ENCODE peak calls at places on chromosome 22, in seven cellular contexts. One of them, this sample, is unnamed.
A peak's percentile ranks its signal among the peaks of the same experiment; 100 is the strongest.

GRCh38 chr22:38843201-38843715 is 570 bp downstream of the NPTXR start:
- DNase-seq in keratinocyte: no peak
- DNase-seq in mucosa of descending colon: peak; percentile 49
- DNase-seq in A549: peak; percentile 68
- DNase-seq in psoas muscle: peak; percentile 71
- DNase-seq in lower lobe of right lung: peak; percentile 59
- DNase-seq in colonic mucosa: no peak
- DNase-seq in this sample: no peak

GRCh38 chr22:48104102-48104738 is 1341.8 kb downstream of the TBC1D22A start:
- DNase-seq in keratinocyte: no peak
- DNase-seq in mucosa of descending colon: no peak
- DNase-seq in A549: no peak
- DNase-seq in psoas muscle: no peak
- DNase-seq in lower lobe of right lung: no peak
- DNase-seq in colonic mucosa: no peak
- DNase-seq in this sample: peak; percentile 53

GRCh38 chr22:35498446-35498845 is 42.2 kb upstream of the RASD2 start:
- DNase-seq in keratinocyte: no peak
- DNase-seq in mucosa of descending colon: no peak
- DNase-seq in A549: no peak
- DNase-seq in psoas muscle: no peak
- DNase-seq in lower lobe of right lung: no peak
- DNase-seq in colonic mucosa: no peak
- DNase-seq in this sample: no peak

GRCh38 chr22:48663297-48663696 is 1164.4 kb downstream of the BRD1 start:
- DNase-seq in keratinocyte: no peak
- DNase-seq in mucosa of descending colon: no peak
- DNase-seq in A549: peak; percentile 54
- DNase-seq in psoas muscle: peak; percentile 38
- DNase-seq in lower lobe of right lung: no peak
- DNase-seq in colonic mucosa: no peak
- DNase-seq in this sample: no peak

GRCh38 chr22:28243539-28243938 is 324.5 kb upstream of the PITPNB start:
- DNase-seq in keratinocyte: no peak
- DNase-seq in mucosa of descending colon: no peak
- DNase-seq in A549: no peak
- DNase-seq in psoas muscle: no peak
- DNase-seq in lower lobe of right lung: no peak
- DNase-seq in colonic mucosa: no peak
- DNase-seq in this sample: no peak

GRCh38 chr22:21835378-21835777 is 32.1 kb downstream of the MAPK1 start:
- DNase-seq in keratinocyte: no peak
- DNase-seq in mucosa of descending colon: no peak
- DNase-seq in A549: no peak
- DNase-seq in psoas muscle: no peak
- DNase-seq in lower lobe of right lung: no peak
- DNase-seq in colonic mucosa: no peak
- DNase-seq in this sample: no peak

GRCh38 chr22:32830957-32831356 is 29.5 kb downstream of the TIMP3 start:
- DNase-seq in keratinocyte: no peak
- DNase-seq in mucosa of descending colon: no peak
- DNase-seq in A549: no peak
- DNase-seq in psoas muscle: no peak
- DNase-seq in lower lobe of right lung: no peak
- DNase-seq in colonic mucosa: no peak
- DNase-seq in this sample: no peak

GRCh38 chr22:29030618-29031235 is 30.9 kb downstream of the C22orf31 start:
- DNase-seq in keratinocyte: no peak
- DNase-seq in mucosa of descending colon: peak; percentile 85
- DNase-seq in A549: peak; percentile 82
- DNase-seq in psoas muscle: peak; percentile 83
- DNase-seq in lower lobe of right lung: peak; percentile 83
- DNase-seq in colonic mucosa: peak; percentile 90
- DNase-seq in this sample: no peak

GRCh38 chr22:48185656-48186055 is 1423.2 kb downstream of the TBC1D22A start:
- DNase-seq in keratinocyte: no peak
- DNase-seq in mucosa of descending colon: no peak
- DNase-seq in A549: no peak
- DNase-seq in psoas muscle: no peak
- DNase-seq in lower lobe of right lung: no peak
- DNase-seq in colonic mucosa: no peak
- DNase-seq in this sample: peak; percentile 24

GRCh38 chr22:44554411-44554810 is 56.4 kb upstream of the RTL6 start:
- DNase-seq in keratinocyte: no peak
- DNase-seq in mucosa of descending colon: no peak
- DNase-seq in A549: no peak
- DNase-seq in psoas muscle: no peak
- DNase-seq in lower lobe of right lung: no peak
- DNase-seq in colonic mucosa: no peak
- DNase-seq in this sample: no peak

GRCh38 chr22:17786435-17787158 is 12.3 kb upstream of the BID start:
- DNase-seq in keratinocyte: no peak
- DNase-seq in mucosa of descending colon: peak; percentile 72
- DNase-seq in A549: no peak
- DNase-seq in psoas muscle: peak; percentile 91
- DNase-seq in lower lobe of right lung: peak; percentile 54
- DNase-seq in colonic mucosa: no peak
- DNase-seq in this sample: no peak

GRCh38 chr22:31926969-31927368 is 17.4 kb upstream of the YWHAH start:
- DNase-seq in keratinocyte: no peak
- DNase-seq in mucosa of descending colon: no peak
- DNase-seq in A549: no peak
- DNase-seq in psoas muscle: no peak
- DNase-seq in lower lobe of right lung: no peak
- DNase-seq in colonic mucosa: no peak
- DNase-seq in this sample: no peak

GRCh38 chr22:42376721-42377177 is 55.5 kb downstream of the NFAM1 start:
- DNase-seq in keratinocyte: no peak
- DNase-seq in mucosa of descending colon: peak; percentile 64
- DNase-seq in A549: no peak
- DNase-seq in psoas muscle: peak; percentile 86
- DNase-seq in lower lobe of right lung: peak; percentile 73
- DNase-seq in colonic mucosa: peak; percentile 70
- DNase-seq in this sample: no peak

GRCh38 chr22:21998595-21999247 is 16.1 kb upstream of the TOP3B start:
- DNase-seq in keratinocyte: no peak
- DNase-seq in mucosa of descending colon: no peak
- DNase-seq in A549: no peak
- DNase-seq in psoas muscle: no peak
- DNase-seq in lower lobe of right lung: no peak
- DNase-seq in colonic mucosa: no peak
- DNase-seq in this sample: no peak

GRCh38 chr22:36725366-36726006 is 21.9 kb upstream of the CACNG2 start:
- DNase-seq in keratinocyte: no peak
- DNase-seq in mucosa of descending colon: no peak
- DNase-seq in A549: no peak
- DNase-seq in psoas muscle: no peak
- DNase-seq in lower lobe of right lung: no peak
- DNase-seq in colonic mucosa: no peak
- DNase-seq in this sample: peak; percentile 31

GRCh38 chr22:39416319-39416718 is 16.7 kb downstream of the TAB1 start:
- DNase-seq in keratinocyte: no peak
- DNase-seq in mucosa of descending colon: no peak
- DNase-seq in A549: no peak
- DNase-seq in psoas muscle: no peak
- DNase-seq in lower lobe of right lung: no peak
- DNase-seq in colonic mucosa: no peak
- DNase-seq in this sample: no peak

GRCh38 chr22:40491990-40492631 is 121.7 kb downstream of the SGSM3 start:
- DNase-seq in keratinocyte: no peak
- DNase-seq in mucosa of descending colon: no peak
- DNase-seq in A549: no peak
- DNase-seq in psoas muscle: no peak
- DNase-seq in lower lobe of right lung: no peak
- DNase-seq in colonic mucosa: no peak
- DNase-seq in this sample: no peak

GRCh38 chr22:17575681-17576080 is 12.4 kb downstream of the SLC25A18 start:
- DNase-seq in keratinocyte: no peak
- DNase-seq in mucosa of descending colon: no peak
- DNase-seq in A549: no peak
- DNase-seq in psoas muscle: no peak
- DNase-seq in lower lobe of right lung: no peak
- DNase-seq in colonic mucosa: no peak
- DNase-seq in this sample: no peak

GRCh38 chr22:29994027-29994715 is 86.1 kb upstream of the HORMAD2 start:
- DNase-seq in keratinocyte: no peak
- DNase-seq in mucosa of descending colon: no peak
- DNase-seq in A549: peak; percentile 65
- DNase-seq in psoas muscle: no peak
- DNase-seq in lower lobe of right lung: no peak
- DNase-seq in colonic mucosa: no peak
- DNase-seq in this sample: no peak

GRCh38 chr22:36160499-36160942 is at the start of gene APOL3:
- DNase-seq in keratinocyte: no peak
- DNase-seq in mucosa of descending colon: peak; percentile 70
- DNase-seq in A549: no peak
- DNase-seq in psoas muscle: peak; percentile 86
- DNase-seq in lower lobe of right lung: peak; percentile 77
- DNase-seq in colonic mucosa: peak; percentile 82
- DNase-seq in this sample: peak; percentile 85

GRCh38 chr22:27317961-27318360 is 483.6 kb downstream of the MN1 start:
- DNase-seq in keratinocyte: no peak
- DNase-seq in mucosa of descending colon: peak; percentile 67
- DNase-seq in A549: no peak
- DNase-seq in psoas muscle: no peak
- DNase-seq in lower lobe of right lung: no peak
- DNase-seq in colonic mucosa: peak; percentile 61
- DNase-seq in this sample: no peak

GRCh38 chr22:45742866-45743450 is 71.3 kb downstream of the ATXN10 start:
- DNase-seq in keratinocyte: no peak
- DNase-seq in mucosa of descending colon: no peak
- DNase-seq in A549: peak; percentile 73
- DNase-seq in psoas muscle: peak; percentile 67
- DNase-seq in lower lobe of right lung: peak; percentile 78
- DNase-seq in colonic mucosa: no peak
- DNase-seq in this sample: no peak

GRCh38 chr22:45743687-45744086 is 72.1 kb downstream of the ATXN10 start:
- DNase-seq in keratinocyte: no peak
- DNase-seq in mucosa of descending colon: no peak
- DNase-seq in A549: no peak
- DNase-seq in psoas muscle: no peak
- DNase-seq in lower lobe of right lung: no peak
- DNase-seq in colonic mucosa: no peak
- DNase-seq in this sample: no peak

GRCh38 chr22:45735273-45735672 is 63.6 kb downstream of the ATXN10 start:
- DNase-seq in keratinocyte: no peak
- DNase-seq in mucosa of descending colon: no peak
- DNase-seq in A549: no peak
- DNase-seq in psoas muscle: no peak
- DNase-seq in lower lobe of right lung: no peak
- DNase-seq in colonic mucosa: no peak
- DNase-seq in this sample: no peak

GRCh38 chr22:45740236-45740635 is 68.6 kb downstream of the ATXN10 start:
- DNase-seq in keratinocyte: no peak
- DNase-seq in mucosa of descending colon: no peak
- DNase-seq in A549: no peak
- DNase-seq in psoas muscle: no peak
- DNase-seq in lower lobe of right lung: no peak
- DNase-seq in colonic mucosa: no peak
- DNase-seq in this sample: no peak

GRCh38 chr22:45738206-45738605 is 66.6 kb downstream of the ATXN10 start:
- DNase-seq in keratinocyte: no peak
- DNase-seq in mucosa of descending colon: no peak
- DNase-seq in A549: no peak
- DNase-seq in psoas muscle: no peak
- DNase-seq in lower lobe of right lung: no peak
- DNase-seq in colonic mucosa: no peak
- DNase-seq in this sample: no peak
- H3K4me3 ChIP-seq in keratinocyte: no peak overlapping the region
- H3K4me3 ChIP-seq in mucosa of descending colon: no peak overlapping the region
- H3K4me3 ChIP-seq in A549: no peak overlapping the region
- H3K4me3 ChIP-seq in psoas muscle: no peak overlapping the region
- H3K4me3 ChIP-seq in lower lobe of right lung: no peak overlapping the region
- H3K4me3 ChIP-seq in colonic mucosa: no peak overlapping the region
- H3K4me3 ChIP-seq in this sample: no peak overlapping the region

GRCh38 chr22:49936018-49936972 is 17.9 kb downstream of the CRELD2 start:
- DNase-seq in keratinocyte: no peak
- DNase-seq in mucosa of descending colon: peak; percentile 93
- DNase-seq in A549: peak; percentile 86
- DNase-seq in psoas muscle: peak; percentile 97
- DNase-seq in lower lobe of right lung: peak; percentile 97
- DNase-seq in colonic mucosa: peak; percentile 91
- DNase-seq in this sample: peak; percentile 93
- TF ChIP-seq CTCF in keratinocyte: no peak
- TF ChIP-seq CTCF in mucosa of descending colon: no peak
- TF ChIP-seq CTCF in A549: no peak
- TF ChIP-seq CTCF in psoas muscle: no peak
- TF ChIP-seq CTCF in lower lobe of right lung: no peak
- TF ChIP-seq CTCF in colonic mucosa: no peak
- TF ChIP-seq CTCF in this sample: no peak

GRCh38 chr22:37801946-37802309 is 5.8 kb upstream of the GCAT start:
- DNase-seq in keratinocyte: no peak
- DNase-seq in mucosa of descending colon: no peak
- DNase-seq in A549: peak; percentile 31
- DNase-seq in psoas muscle: no peak
- DNase-seq in lower lobe of right lung: no peak
- DNase-seq in colonic mucosa: peak; percentile 52
- DNase-seq in this sample: no peak
- H3K4me3 ChIP-seq in keratinocyte: peak overlapping the region; percentile 49
- H3K4me3 ChIP-seq in mucosa of descending colon: peak overlapping the region; percentile 34
- H3K4me3 ChIP-seq in A549: peak overlapping the region; percentile 64
- H3K4me3 ChIP-seq in psoas muscle: peak overlapping the region; percentile 75
- H3K4me3 ChIP-seq in lower lobe of right lung: peak overlapping the region; percentile 73
- H3K4me3 ChIP-seq in colonic mucosa: peak overlapping the region; percentile 48
- H3K4me3 ChIP-seq in this sample: peak overlapping the region; percentile 91

GRCh38 chr22:23494593-23495266 is 85.4 kb downstream of the IGLL1 start:
- DNase-seq in keratinocyte: no peak
- DNase-seq in mucosa of descending colon: no peak
- DNase-seq in A549: no peak
- DNase-seq in psoas muscle: no peak
- DNase-seq in lower lobe of right lung: no peak
- DNase-seq in colonic mucosa: no peak
- DNase-seq in this sample: no peak
- TF ChIP-seq CTCF in keratinocyte: no peak
- TF ChIP-seq CTCF in mucosa of descending colon: no peak
- TF ChIP-seq CTCF in A549: no peak
- TF ChIP-seq CTCF in psoas muscle: no peak
- TF ChIP-seq CTCF in lower lobe of right lung: no peak
- TF ChIP-seq CTCF in colonic mucosa: no peak
- TF ChIP-seq CTCF in this sample: no peak

GRCh38 chr22:45903355-45904149 is 73.4 kb downstream of the WNT7B start:
- DNase-seq in keratinocyte: no peak
- DNase-seq in mucosa of descending colon: no peak
- DNase-seq in A549: no peak
- DNase-seq in psoas muscle: no peak
- DNase-seq in lower lobe of right lung: no peak
- DNase-seq in colonic mucosa: no peak
- DNase-seq in this sample: no peak
- H3K4me3 ChIP-seq in keratinocyte: no peak overlapping the region
- H3K4me3 ChIP-seq in mucosa of descending colon: no peak overlapping the region
- H3K4me3 ChIP-seq in A549: no peak overlapping the region
- H3K4me3 ChIP-seq in psoas muscle: no peak overlapping the region
- H3K4me3 ChIP-seq in lower lobe of right lung: no peak overlapping the region
- H3K4me3 ChIP-seq in colonic mucosa: no peak overlapping the region
- H3K4me3 ChIP-seq in this sample: peak overlapping the region; percentile 51

DNA sequence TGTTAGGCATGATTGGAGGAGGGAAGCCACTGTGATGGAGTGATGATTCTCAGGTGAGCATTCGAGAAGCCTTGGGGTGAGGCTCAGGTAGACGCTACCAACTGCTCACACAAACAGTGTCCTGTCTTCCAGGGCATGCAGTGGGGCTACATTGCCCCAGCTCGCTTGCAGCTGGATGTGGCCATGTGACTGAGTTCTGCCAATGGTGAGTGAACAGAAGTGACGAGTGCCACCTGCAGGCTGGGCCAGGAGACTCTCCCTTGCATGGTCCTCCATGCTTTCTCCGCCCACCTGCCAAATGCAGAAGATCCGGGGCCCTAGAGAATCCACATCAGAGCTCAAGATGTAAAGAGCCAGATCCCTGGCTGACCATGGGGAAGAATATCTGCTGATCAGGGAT is 195.9 kb downstream of the BCR start:
- DNase-seq in keratinocyte: no peak
- DNase-seq in mucosa of descending colon: peak; percentile 71
- DNase-seq in A549: peak; percentile 41
- DNase-seq in psoas muscle: no peak
- DNase-seq in lower lobe of right lung: no peak
- DNase-seq in colonic mucosa: peak; percentile 59
- DNase-seq in this sample: no peak
- TF ChIP-seq CTCF in keratinocyte: peak; percentile 34
- TF ChIP-seq CTCF in mucosa of descending colon: peak; percentile 21
- TF ChIP-seq CTCF in A549: peak; percentile 8
- TF ChIP-seq CTCF in psoas muscle: no peak
- TF ChIP-seq CTCF in lower lobe of right lung: no peak
- TF ChIP-seq CTCF in colonic mucosa: peak; percentile 41
- TF ChIP-seq CTCF in this sample: no peak